ENCODE peak calls at places on chromosomes 16 and 17, in seven cellular contexts. One of them, this sample, is unnamed.
A peak's percentile ranks its signal among the peaks of the same experiment; 100 is the strongest.

GRCh38 chr16:63539276-63539675 is 1503.0 kb upstream of the CDH8 start:
- DNase-seq in cardiac muscle cell: no peak
- DNase-seq in HFF-Myc: no peak
- DNase-seq in bronchial epithelial cell: no peak
- DNase-seq in psoas muscle: no peak
- DNase-seq in glutamatergic neuron: no peak
- DNase-seq in astrocyte of the spinal cord: no peak
- DNase-seq in this sample: no peak

GRCh38 chr17:80727409-80727755 is 182.7 kb downstream of the RPTOR start:
- DNase-seq in cardiac muscle cell: no peak
- DNase-seq in HFF-Myc: no peak
- DNase-seq in bronchial epithelial cell: no peak
- DNase-seq in psoas muscle: no peak
- DNase-seq in glutamatergic neuron: no peak
- DNase-seq in astrocyte of the spinal cord: no peak
- DNase-seq in this sample: no peak

GRCh38 chr16:85667261-85667660 is 21.5 kb downstream of the GINS2 start:
- DNase-seq in cardiac muscle cell: no peak
- DNase-seq in HFF-Myc: no peak
- DNase-seq in bronchial epithelial cell: no peak
- DNase-seq in psoas muscle: no peak
- DNase-seq in glutamatergic neuron: no peak
- DNase-seq in astrocyte of the spinal cord: no peak
- DNase-seq in this sample: no peak

GRCh38 chr16:85475233-85475632 is 137.9 kb upstream of the GSE1 start:
- DNase-seq in cardiac muscle cell: no peak
- DNase-seq in HFF-Myc: no peak
- DNase-seq in bronchial epithelial cell: no peak
- DNase-seq in psoas muscle: no peak
- DNase-seq in glutamatergic neuron: no peak
- DNase-seq in astrocyte of the spinal cord: no peak
- DNase-seq in this sample: no peak

GRCh38 chr17:72644481-72644880 is 448.0 kb downstream of the SLC39A11 start:
- DNase-seq in cardiac muscle cell: no peak
- DNase-seq in HFF-Myc: no peak
- DNase-seq in bronchial epithelial cell: no peak
- DNase-seq in psoas muscle: no peak
- DNase-seq in glutamatergic neuron: no peak
- DNase-seq in astrocyte of the spinal cord: no peak
- DNase-seq in this sample: no peak

GRCh38 chr17:65181237-65182061 is 44.3 kb downstream of the RGS9 start:
- DNase-seq in cardiac muscle cell: no peak
- DNase-seq in HFF-Myc: no peak
- DNase-seq in bronchial epithelial cell: no peak
- DNase-seq in psoas muscle: no peak
- DNase-seq in glutamatergic neuron: no peak
- DNase-seq in astrocyte of the spinal cord: no peak
- DNase-seq in this sample: no peak

GRCh38 chr17:30952645-30953393 is 18.0 kb upstream of the RNF135 start:
- DNase-seq in cardiac muscle cell: no peak
- DNase-seq in HFF-Myc: no peak
- DNase-seq in bronchial epithelial cell: no peak
- DNase-seq in psoas muscle: no peak
- DNase-seq in glutamatergic neuron: no peak
- DNase-seq in astrocyte of the spinal cord: no peak
- DNase-seq in this sample: no peak

GRCh38 chr16:2333772-2334379 is 6.7 kb downstream of the ABCA3 start:
- DNase-seq in cardiac muscle cell: no peak
- DNase-seq in HFF-Myc: no peak
- DNase-seq in bronchial epithelial cell: no peak
- DNase-seq in psoas muscle: no peak
- DNase-seq in glutamatergic neuron: no peak
- DNase-seq in astrocyte of the spinal cord: no peak
- DNase-seq in this sample: no peak

GRCh38 chr16:84788968-84789371 is 30.8 kb upstream of the CRISPLD2 start:
- DNase-seq in cardiac muscle cell: no peak
- DNase-seq in HFF-Myc: peak; percentile 74
- DNase-seq in bronchial epithelial cell: no peak
- DNase-seq in psoas muscle: no peak
- DNase-seq in glutamatergic neuron: no peak
- DNase-seq in astrocyte of the spinal cord: no peak
- DNase-seq in this sample: no peak

GRCh38 chr17:69363488-69364210 is 36.7 kb upstream of the ABCA5 start:
- DNase-seq in cardiac muscle cell: no peak
- DNase-seq in HFF-Myc: no peak
- DNase-seq in bronchial epithelial cell: peak; percentile 59
- DNase-seq in psoas muscle: no peak
- DNase-seq in glutamatergic neuron: no peak
- DNase-seq in astrocyte of the spinal cord: no peak
- DNase-seq in this sample: no peak

GRCh38 chr17:16495561-16495960 is 3.6 kb upstream of the LRRC75A start:
- DNase-seq in cardiac muscle cell: no peak
- DNase-seq in HFF-Myc: no peak
- DNase-seq in bronchial epithelial cell: no peak
- DNase-seq in psoas muscle: no peak
- DNase-seq in glutamatergic neuron: no peak
- DNase-seq in astrocyte of the spinal cord: no peak
- DNase-seq in this sample: no peak

GRCh38 chr17:10243905-10244844 is 45.8 kb upstream of the GAS7 start:
- DNase-seq in cardiac muscle cell: no peak
- DNase-seq in HFF-Myc: peak; percentile 63
- DNase-seq in bronchial epithelial cell: peak; percentile 2
- DNase-seq in psoas muscle: no peak
- DNase-seq in glutamatergic neuron: no peak
- DNase-seq in astrocyte of the spinal cord: peak; percentile 2
- DNase-seq in this sample: no peak

GRCh38 chr16:14024300-14024699 is 46.8 kb upstream of the MRTFB start:
- DNase-seq in cardiac muscle cell: no peak
- DNase-seq in HFF-Myc: no peak
- DNase-seq in bronchial epithelial cell: no peak
- DNase-seq in psoas muscle: no peak
- DNase-seq in glutamatergic neuron: no peak
- DNase-seq in astrocyte of the spinal cord: no peak
- DNase-seq in this sample: no peak

GRCh38 chr17:63440127-63440769 is 5.9 kb downstream of the CYB561 start:
- DNase-seq in cardiac muscle cell: no peak
- DNase-seq in HFF-Myc: no peak
- DNase-seq in bronchial epithelial cell: no peak
- DNase-seq in psoas muscle: no peak
- DNase-seq in glutamatergic neuron: no peak
- DNase-seq in astrocyte of the spinal cord: no peak
- DNase-seq in this sample: no peak

GRCh38 chr16:69793521-69793920 is 31.4 kb downstream of the WWP2 start:
- DNase-seq in cardiac muscle cell: no peak
- DNase-seq in HFF-Myc: no peak
- DNase-seq in bronchial epithelial cell: no peak
- DNase-seq in psoas muscle: no peak
- DNase-seq in glutamatergic neuron: no peak
- DNase-seq in astrocyte of the spinal cord: no peak
- DNase-seq in this sample: no peak

GRCh38 chr16:82157836-82158235 is 12.2 kb downstream of the MPHOSPH6 start:
- DNase-seq in cardiac muscle cell: no peak
- DNase-seq in HFF-Myc: no peak
- DNase-seq in bronchial epithelial cell: no peak
- DNase-seq in psoas muscle: no peak
- DNase-seq in glutamatergic neuron: no peak
- DNase-seq in astrocyte of the spinal cord: no peak
- DNase-seq in this sample: no peak

GRCh38 chr16:53901396-53901795 is 197.4 kb downstream of the FTO start:
- DNase-seq in cardiac muscle cell: no peak
- DNase-seq in HFF-Myc: no peak
- DNase-seq in bronchial epithelial cell: no peak
- DNase-seq in psoas muscle: no peak
- DNase-seq in glutamatergic neuron: no peak
- DNase-seq in astrocyte of the spinal cord: no peak
- DNase-seq in this sample: no peak
- TF ChIP-seq CTCF in cardiac muscle cell: no peak
- TF ChIP-seq CTCF in HFF-Myc: no peak
- TF ChIP-seq CTCF in bronchial epithelial cell: no peak
- TF ChIP-seq CTCF in psoas muscle: no peak
- TF ChIP-seq CTCF in glutamatergic neuron: no peak
- TF ChIP-seq CTCF in astrocyte of the spinal cord: no peak
- TF ChIP-seq CTCF in this sample: no peak

DNA sequence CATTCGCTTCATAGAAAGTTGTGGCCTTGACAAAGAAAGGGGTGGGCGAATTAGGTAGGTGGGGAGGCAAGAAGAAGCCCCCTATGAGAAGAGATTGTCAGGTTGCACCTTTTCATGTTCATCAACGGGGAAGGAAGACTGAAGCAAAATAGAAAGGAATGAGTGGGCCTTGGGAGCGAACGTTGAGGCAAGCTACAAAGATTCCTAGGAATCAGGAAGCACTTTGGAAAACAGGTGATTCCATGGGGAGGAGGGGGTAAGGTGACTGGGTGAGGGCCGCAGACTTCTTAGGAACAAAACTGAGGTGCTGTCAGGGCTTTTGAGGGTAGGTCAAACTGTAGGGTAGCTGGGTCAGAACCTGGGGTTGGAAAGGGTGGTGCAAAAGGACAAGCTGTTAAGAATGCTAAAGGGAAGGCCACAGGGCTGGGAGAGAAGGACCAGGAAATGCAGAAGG is 535 bp downstream of the ITFG1 start:
- DNase-seq in cardiac muscle cell: no peak
- DNase-seq in HFF-Myc: no peak
- DNase-seq in bronchial epithelial cell: peak; percentile 23
- DNase-seq in psoas muscle: no peak
- DNase-seq in glutamatergic neuron: no peak
- DNase-seq in astrocyte of the spinal cord: no peak
- DNase-seq in this sample: no peak
- TF ChIP-seq CTCF in cardiac muscle cell: no peak
- TF ChIP-seq CTCF in HFF-Myc: no peak
- TF ChIP-seq CTCF in bronchial epithelial cell: no peak
- TF ChIP-seq CTCF in psoas muscle: no peak
- TF ChIP-seq CTCF in glutamatergic neuron: no peak
- TF ChIP-seq CTCF in astrocyte of the spinal cord: no peak
- TF ChIP-seq CTCF in this sample: no peak

DNA sequence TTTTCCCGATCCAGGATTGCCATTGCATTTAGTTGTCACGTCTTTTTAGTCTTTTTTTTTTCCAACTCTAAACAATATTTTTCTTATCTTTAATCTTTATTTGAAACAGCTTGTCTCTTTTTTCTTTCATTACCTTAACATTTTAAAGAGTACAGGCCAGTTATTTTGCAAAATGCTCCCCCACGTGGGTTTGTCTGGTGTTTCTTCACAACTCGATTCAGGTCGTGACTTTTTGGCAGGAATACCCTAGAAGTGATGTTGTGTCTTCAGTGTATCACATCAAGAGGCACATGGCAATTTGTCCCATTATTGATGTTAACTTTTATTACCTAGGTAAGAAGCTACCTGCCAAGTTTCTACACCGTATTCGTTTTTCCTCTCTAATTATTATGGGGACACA is 17.9 kb downstream of the CMC2 start:
- DNase-seq in cardiac muscle cell: no peak
- DNase-seq in HFF-Myc: no peak
- DNase-seq in bronchial epithelial cell: no peak
- DNase-seq in psoas muscle: no peak
- DNase-seq in glutamatergic neuron: no peak
- DNase-seq in astrocyte of the spinal cord: no peak
- DNase-seq in this sample: no peak
- TF ChIP-seq CTCF in cardiac muscle cell: no peak
- TF ChIP-seq CTCF in HFF-Myc: no peak
- TF ChIP-seq CTCF in bronchial epithelial cell: no peak
- TF ChIP-seq CTCF in psoas muscle: no peak
- TF ChIP-seq CTCF in glutamatergic neuron: no peak
- TF ChIP-seq CTCF in astrocyte of the spinal cord: no peak
- TF ChIP-seq CTCF in this sample: no peak

GRCh38 chr16:74699666-74700065 is 996 bp downstream of the MLKL start:
- DNase-seq in cardiac muscle cell: no peak
- DNase-seq in HFF-Myc: no peak
- DNase-seq in bronchial epithelial cell: no peak
- DNase-seq in psoas muscle: no peak
- DNase-seq in glutamatergic neuron: no peak
- DNase-seq in astrocyte of the spinal cord: no peak
- DNase-seq in this sample: no peak

GRCh38 chr16:74691093-74691855 is 9.4 kb downstream of the MLKL start:
- DNase-seq in cardiac muscle cell: no peak
- DNase-seq in HFF-Myc: no peak
- DNase-seq in bronchial epithelial cell: no peak
- DNase-seq in psoas muscle: no peak
- DNase-seq in glutamatergic neuron: no peak
- DNase-seq in astrocyte of the spinal cord: no peak
- DNase-seq in this sample: no peak

GRCh38 chr16:74700206-74701040 is at the start of gene MLKL:
- DNase-seq in cardiac muscle cell: peak; percentile 44
- DNase-seq in HFF-Myc: no peak
- DNase-seq in bronchial epithelial cell: peak; percentile 58
- DNase-seq in psoas muscle: peak; percentile 63
- DNase-seq in glutamatergic neuron: peak; percentile 31
- DNase-seq in astrocyte of the spinal cord: no peak
- DNase-seq in this sample: no peak

GRCh38 chr16:74698220-74698619 is 2.4 kb downstream of the MLKL start:
- DNase-seq in cardiac muscle cell: no peak
- DNase-seq in HFF-Myc: no peak
- DNase-seq in bronchial epithelial cell: peak; percentile 29
- DNase-seq in psoas muscle: no peak
- DNase-seq in glutamatergic neuron: no peak
- DNase-seq in astrocyte of the spinal cord: no peak
- DNase-seq in this sample: no peak

DNA sequence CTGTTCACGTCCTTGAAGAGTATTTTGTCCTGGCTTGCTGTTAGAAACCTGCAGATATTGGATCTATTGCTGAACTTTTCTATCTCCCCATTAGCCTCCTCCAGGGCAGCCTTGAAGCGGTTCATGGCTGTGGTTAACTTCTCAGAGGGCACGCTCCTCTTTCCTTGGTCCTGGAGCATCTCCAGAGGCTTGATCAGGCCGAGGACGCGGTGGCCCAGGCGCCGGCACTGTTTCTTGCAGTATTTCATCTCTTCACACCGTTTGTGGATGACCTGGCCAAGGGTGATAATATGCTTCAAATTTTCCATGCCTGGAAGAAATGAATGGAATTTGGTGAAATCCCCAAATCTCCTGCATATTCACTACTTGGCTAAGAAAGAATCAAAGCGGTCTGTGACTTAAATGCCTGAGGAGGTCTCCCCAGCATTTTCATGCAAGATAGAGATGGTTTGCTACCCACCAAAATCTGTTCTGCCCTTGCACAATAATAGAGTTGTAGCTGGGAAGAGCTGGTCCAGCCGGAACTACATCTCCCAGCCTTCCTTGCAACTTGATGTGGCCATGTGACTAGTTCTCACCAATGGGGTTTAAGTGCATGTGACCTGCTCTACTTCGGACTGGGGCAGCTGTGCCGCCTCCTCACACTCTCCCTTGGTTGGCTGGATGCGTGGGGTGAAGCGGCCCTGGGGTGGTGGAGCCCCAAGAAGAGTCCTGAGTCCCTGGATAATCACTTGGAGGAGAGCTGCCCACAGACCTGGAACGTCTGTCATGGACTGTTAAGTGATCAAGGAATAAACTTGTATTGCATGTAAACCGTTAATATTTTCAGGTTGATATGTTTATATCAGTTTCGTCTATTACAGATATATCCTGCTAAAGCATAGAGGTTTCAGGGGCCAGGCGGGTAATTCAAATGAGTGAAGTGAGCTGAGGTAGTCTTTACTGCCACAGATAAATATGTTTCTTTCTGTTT is 4.9 kb downstream of the MLKL start:
- DNase-seq in cardiac muscle cell: peak; percentile 84
- DNase-seq in HFF-Myc: peak; percentile 81
- DNase-seq in bronchial epithelial cell: peak; percentile 93
- DNase-seq in psoas muscle: peak; percentile 75
- DNase-seq in glutamatergic neuron: peak; percentile 61
- DNase-seq in astrocyte of the spinal cord: peak; percentile 87
- DNase-seq in this sample: peak; percentile 71
- TF ChIP-seq CTCF in cardiac muscle cell: no peak
- TF ChIP-seq CTCF in HFF-Myc: no peak
- TF ChIP-seq CTCF in bronchial epithelial cell: no peak
- TF ChIP-seq CTCF in psoas muscle: no peak
- TF ChIP-seq CTCF in glutamatergic neuron: no peak
- TF ChIP-seq CTCF in astrocyte of the spinal cord: no peak
- TF ChIP-seq CTCF in this sample: no peak

GRCh38 chr17:17570207-17570797 is 21.2 kb downstream of the PEMT start:
- DNase-seq in cardiac muscle cell: peak; percentile 72
- DNase-seq in HFF-Myc: no peak
- DNase-seq in bronchial epithelial cell: no peak
- DNase-seq in psoas muscle: peak; percentile 53
- DNase-seq in glutamatergic neuron: peak; percentile 74
- DNase-seq in astrocyte of the spinal cord: peak; percentile 17
- DNase-seq in this sample: peak; percentile 33
- TF ChIP-seq CTCF in cardiac muscle cell: peak; percentile 46
- TF ChIP-seq CTCF in HFF-Myc: peak; percentile 45
- TF ChIP-seq CTCF in bronchial epithelial cell: peak; percentile 48
- TF ChIP-seq CTCF in psoas muscle: peak; percentile 63
- TF ChIP-seq CTCF in glutamatergic neuron: peak; percentile 45
- TF ChIP-seq CTCF in astrocyte of the spinal cord: peak; percentile 69
- TF ChIP-seq CTCF in this sample: peak; percentile 67